ENCODE peak calls at places on chromosomes 4 and X, in seven cellular contexts. U, Q, E, W, R, F and S are unnamed samples.

GRCh38 chr4:995311-996026 is 2.3 kb upstream of the SLC26A1 start:
- DNase-seq in U (no peak), Q (no peak), E (no peak), W (no peak), R (no peak), F (no peak), S (no peak)

GRCh38 chr4:87947381-87948160 is 27.9 kb upstream of the SPP1 start:
- DNase-seq in U (no peak), Q (no peak), E (no peak), W (no peak), R (no peak), F (no peak), S (no peak)

GRCh38 chr4:8594097-8595038 is 1.8 kb downstream of the CPZ start:
- DNase-seq in U (no peak), Q (peak), E (peak), W (peak), R (peak), F (peak), S (no peak)

GRCh38 chrX:69287025-69287540 is 121.8 kb upstream of the PJA1 start:
- DNase-seq in U (no peak), Q (no peak), E (no peak), W (no peak), R (no peak), F (no peak), S (no peak)

GRCh38 chr4:142311916-142312315 is 534.2 kb downstream of the INPP4B start:
- DNase-seq in U (no peak), Q (no peak), E (no peak), W (no peak), R (no peak), F (no peak), S (no peak)

GRCh38 chr4:140686799-140687198 is 69.4 kb downstream of the TBC1D9 start:
- DNase-seq in U (no peak), Q (no peak), E (no peak), W (no peak), R (no peak), F (no peak), S (no peak)

GRCh38 chr4:85426366-85426765 is 48.6 kb upstream of the ARHGAP24 start:
- DNase-seq in U (no peak), Q (no peak), E (no peak), W (no peak), R (no peak), F (no peak), S (no peak)

GRCh38 chr4:147674073-147674472 is 9.9 kb downstream of the PRMT9 start:
- DNase-seq in U (no peak), Q (no peak), E (no peak), W (no peak), R (no peak), F (no peak), S (no peak)

GRCh38 chr4:143882892-143883291 is 22.5 kb downstream of the GYPE start:
- DNase-seq in U (no peak), Q (no peak), E (no peak), W (no peak), R (no peak), F (no peak), S (no peak)

GRCh38 chrX:114999906-115000305 is 17.5 kb downstream of the IL13RA2 start:
- DNase-seq in U (no peak), Q (no peak), E (no peak), W (no peak), R (no peak), F (no peak), S (no peak)

GRCh38 chrX:39821011-39821708 is 276.6 kb downstream of the BCOR start:
- DNase-seq in U (peak), Q (no peak), E (peak), W (no peak), R (no peak), F (peak), S (no peak)

GRCh38 chr4:76856183-76856969 is 41.6 kb downstream of the SOWAHB start:
- DNase-seq in U (no peak), Q (peak), E (peak), W (no peak), R (no peak), F (no peak), S (no peak)

GRCh38 chrX:8815460-8816065 is 14.4 kb upstream of the FAM9A start:
- DNase-seq in U (peak), Q (peak), E (peak), W (no peak), R (peak), F (no peak), S (no peak)

GRCh38 chr4:8761167-8761823 is 110.3 kb downstream of the HMX1 start:
- DNase-seq in U (no peak), Q (no peak), E (no peak), W (peak), R (no peak), F (no peak), S (peak)

GRCh38 chrX:39518451-39519212 is 579.1 kb downstream of the BCOR start:
- DNase-seq in U (no peak), Q (no peak), E (peak), W (no peak), R (no peak), F (no peak), S (no peak)

GRCh38 chrX:153909024-153909979 is 4.8 kb downstream of the AVPR2 start:
- DNase-seq in U (no peak), Q (no peak), E (no peak), W (no peak), R (no peak), F (peak), S (no peak)

GRCh38 chr4:108352664-108353308 is 184.1 kb upstream of the LEF1 start:
- DNase-seq in U (no peak), Q (no peak), E (no peak), W (no peak), R (no peak), F (no peak), S (no peak)

GRCh38 chrX:23896983-23897382 is 10.8 kb downstream of the APOO start:
- DNase-seq in U (no peak), Q (no peak), E (no peak), W (no peak), R (no peak), F (no peak), S (no peak)

GRCh38 chr4:39637572-39638357 is 900 bp downstream of the SMIM14 start:
- DNase-seq in U (peak), Q (peak), E (peak), W (peak), R (peak), F (peak), S (peak)

GRCh38 chrX:129139837-129140679 is 383.2 kb downstream of the SMARCA1 start:
- DNase-seq in U (no peak), Q (no peak), E (no peak), W (no peak), R (no peak), F (no peak), S (no peak)

GRCh38 chr4:85571008-85571407 is 96.1 kb downstream of the ARHGAP24 start:
- DNase-seq in U (no peak), Q (no peak), E (no peak), W (no peak), R (no peak), F (no peak), S (no peak)

GRCh38 chr4:48137766-48138349 is 3.8 kb upstream of the TXK start:
- DNase-seq in U (no peak), Q (no peak), E (no peak), W (no peak), R (no peak), F (no peak), S (no peak)

GRCh38 chrX:129613596-129613995 is 41.2 kb downstream of the APLN start:
- DNase-seq in U (no peak), Q (no peak), E (no peak), W (no peak), R (no peak), F (no peak), S (no peak)

GRCh38 chrX:67563469-67564448 is 19.9 kb downstream of the AR start:
- DNase-seq in U (no peak), Q (no peak), E (no peak), W (peak), R (no peak), F (no peak), S (no peak)

GRCh38 chr4:147361726-147362125 is 119.2 kb upstream of the EDNRA start:
- DNase-seq in U (no peak), Q (peak), E (peak), W (peak), R (no peak), F (no peak), S (no peak)

GRCh38 chr4:66688674-66689073 is 856.6 kb downstream of the CENPC start:
- DNase-seq in U (no peak), Q (peak), E (no peak), W (no peak), R (peak), F (no peak), S (no peak)

GRCh38 chr4:23455482-23455881 is 434.4 kb downstream of the PPARGC1A start:
- DNase-seq in U (no peak), Q (peak), E (peak), W (no peak), R (no peak), F (peak), S (no peak)

GRCh38 chrX:40579880-40580536 is 762 bp upstream of the ATP6AP2 start:
- DNase-seq in U (no peak), Q (no peak), E (no peak), W (no peak), R (peak), F (no peak), S (no peak)

GRCh38 chrX:73851014-73852009 is 288.3 kb downstream of the CHIC1 start:
- DNase-seq in U (peak), Q (peak), E (no peak), W (no peak), R (peak), F (no peak), S (no peak)

GRCh38 chrX:154411981-154412340 is 622 bp downstream of the TAFAZZIN start:
- DNase-seq in U (peak), Q (no peak), E (peak), W (peak), R (peak), F (peak), S (peak)